ENCODE peak calls at places on chromosomes 13 and 19, in seven cellular contexts. O, L, T, W, Z, Y and G are unnamed samples.

GRCh38 chr13:44506719-44507118 is 69.4 kb downstream of the TSC22D1 start:
- DNase-seq in W (no peak), Z (no peak), Y (no peak), O (no peak), T (no peak), L (no peak), G (no peak)

GRCh38 chr19:38868551-38868950 is 9.5 kb downstream of the RINL start:
- DNase-seq in L (no peak), T (no peak), Y (no peak), W (no peak), Z (no peak), O (no peak), G (no peak)

GRCh38 chr13:31528176-31528575 is 211.2 kb upstream of the RXFP2 start:
- DNase-seq in T (no peak), O (no peak), W (no peak), L (no peak), Y (no peak), Z (no peak), G (no peak)

GRCh38 chr19:1503925-1504430 is 8.8 kb downstream of the ADAMTSL5 start:
- DNase-seq in O (no peak), W (no peak), L (no peak), Z (no peak), Y (no peak), T (no peak), G (no peak)

GRCh38 chr13:105948143-105948542 is 587.3 kb downstream of the EFNB2 start:
- DNase-seq in Y (no peak), O (no peak), W (no peak), Z (no peak), L (no peak), T (no peak), G (no peak)

GRCh38 chr19:15304140-15304705 is 28.1 kb downstream of the BRD4 start:
- DNase-seq in W (no peak), O (no peak), Z (no peak), Y (no peak), T (no peak), L (no peak), G (no peak)

GRCh38 chr13:111853766-111854165 is 213.2 kb upstream of the SOX1 start:
- DNase-seq in L (no peak), Z (no peak), W (no peak), Y (no peak), T (no peak), O (peak), G (no peak)

GRCh38 chr19:5913739-5914357 is at the start of gene CAPS:
- DNase-seq in W (no peak), T (no peak), L (peak), Y (no peak), O (peak), Z (no peak), G (peak)

GRCh38 chr13:94849254-94849653 is 136.9 kb upstream of the SOX21 start:
- DNase-seq in W (no peak), O (peak), Y (no peak), T (no peak), L (peak), Z (peak), G (no peak)

GRCh38 chr13:72622546-72622945 is 104.9 kb downstream of the MZT1 start:
- DNase-seq in L (peak), Y (no peak), Z (no peak), O (no peak), W (no peak), T (no peak), G (no peak)

GRCh38 chr19:29505034-29505824 is 20.6 kb upstream of the VSTM2B start:
- DNase-seq in T (no peak), O (no peak), Y (no peak), Z (no peak), L (no peak), W (no peak), G (no peak)

GRCh38 chr19:4972509-4973230 is 3.8 kb downstream of the KDM4B start:
- DNase-seq in O (peak), Z (peak), T (no peak), Y (peak), W (no peak), L (peak), G (no peak)

GRCh38 chr19:53772943-53773342 is 51.2 kb downstream of the NLRP12 start:
- DNase-seq in L (peak), W (no peak), Y (peak), Z (peak), T (peak), O (peak), G (peak)

GRCh38 chr13:104954210-104954609 is 1581.3 kb downstream of the EFNB2 start:
- DNase-seq in L (no peak), T (no peak), Z (no peak), Y (no peak), W (no peak), O (peak), G (no peak)

GRCh38 chr19:48837586-48838191 is 1.4 kb upstream of the HSD17B14 start:
- DNase-seq in Y (no peak), W (no peak), Z (no peak), O (no peak), T (no peak), L (no peak), G (no peak)